ENCODE peak calls at places on chromosomes 5 and 9, in six cellular contexts. R is AG09309; J is NCI-H1092 treated with DMSO at 0.1 percent for 48 hours; H is glutamatergic neuron; U is activated T-helper 2 cell treated with anti-CD3 and anti-CD28 coated beads, Interferon-gamma antibody, Interleukin-2, Interleukin-4, amounts not matched to agents 10 μg/mL and 5 μg/mL and 100 μg/mL, durations not matched to agents 14 hours and 24 hours and 36 hours; F is cardiac muscle cell. N is an unnamed sample.

GRCh38 chr9:88593537-88594185 is 58.7 kb downstream of the NXNL2 start:
- DNase-seq in R (no peak), J (peak; percentile 4), H (peak; percentile 40), U (peak; percentile 32), F (peak; percentile 80), N (no peak)

GRCh38 chr5:91595436-91595835 is 212.3 kb upstream of the ARRDC3 start:
- DNase-seq in R (no peak), J (no peak), H (no peak), U (no peak), F (no peak), N (no peak)

GRCh38 chr5:143101740-143102386 is 301.6 kb downstream of the NR3C1 start:
- DNase-seq in R (no peak), J (no peak), H (no peak), U (no peak), F (peak; percentile 14), N (no peak)

GRCh38 chr9:17799383-17799782 is 220.5 kb downstream of the SH3GL2 start:
- DNase-seq in R (no peak), J (no peak), H (no peak), U (no peak), F (peak; percentile 32), N (peak; percentile 20)

GRCh38 chr9:94014066-94014654 is 59.0 kb upstream of the BARX1 start:
- DNase-seq in R (no peak), J (peak; percentile 51), H (no peak), U (no peak), F (peak; percentile 71), N (no peak)

GRCh38 chr5:145660897-145661650 is 174.1 kb downstream of the PRELID2 start:
- DNase-seq in R (peak; percentile 35), J (no peak), H (no peak), U (no peak), F (peak; percentile 72), N (no peak)

GRCh38 chr5:168833936-168834335 is 254.8 kb upstream of the PANK3 start:
- DNase-seq in R (no peak), J (no peak), H (no peak), U (no peak), F (no peak), N (no peak)

GRCh38 chr5:172749881-172750608 is 20.9 kb downstream of the DUSP1 start:
- DNase-seq in R (no peak), J (no peak), H (no peak), U (no peak), F (peak; percentile 53), N (no peak)

GRCh38 chr5:72358925-72359324 is 38.8 kb downstream of the PTCD2 start:
- DNase-seq in R (no peak), J (no peak), H (no peak), U (no peak), F (no peak), N (no peak)

GRCh38 chr9:71761938-71762353 is 6.4 kb downstream of the CEMIP2 start:
- DNase-seq in R (no peak), J (no peak), H (no peak), U (no peak), F (no peak), N (no peak)